ENCODE peak calls at places on chromosomes 11 and 22, in five cellular contexts. Z, U, V, K and L are unnamed samples.

GRCh38 chr11:64262271-64263002 is 11.1 kb downstream of the PLCB3 start:
- DNase-seq in Z (no peak), U (no peak), V (no peak), K (no peak), L (no peak)

GRCh38 chr11:11265994-11266606 is 87.0 kb downstream of the CSNK2A3 start:
- DNase-seq in Z (peak), U (peak), V (peak), K (no peak), L (no peak)

GRCh38 chr11:118615282-118615979 is 8.0 kb downstream of the PHLDB1 start:
- DNase-seq in Z (no peak), U (no peak), V (no peak), K (no peak), L (no peak)

GRCh38 chr11:129115652-129116585 is 76.2 kb downstream of the ARHGAP32 start:
- DNase-seq in Z (no peak), U (peak), V (no peak), K (no peak), L (no peak)

GRCh38 chr22:21866821-21867527 is 471 bp downstream of the MAPK1 start:
- DNase-seq in Z (no peak), U (no peak), V (no peak), K (no peak), L (no peak)

GRCh38 chr11:131897976-131898375 is 527.6 kb downstream of the NTM start:
- DNase-seq in Z (no peak), U (no peak), V (no peak), K (no peak), L (no peak)

GRCh38 chr11:15109602-15110001 is 5.1 kb upstream of the INSC start:
- DNase-seq in Z (no peak), U (no peak), V (no peak), K (no peak), L (no peak)

GRCh38 chr11:46555269-46556054 is 38.4 kb downstream of the AMBRA1 start:
- DNase-seq in Z (no peak), U (no peak), V (no peak), K (no peak), L (no peak)

GRCh38 chr11:133953999-133954398 is 2.8 kb downstream of the IGSF9B start:
- DNase-seq in Z (no peak), U (no peak), V (no peak), K (no peak), L (no peak)

GRCh38 chr11:96054870-96055705 is 131.2 kb upstream of the MTMR2 start:
- DNase-seq in Z (peak), U (peak), V (no peak), K (no peak), L (no peak)

GRCh38 chr11:72808415-72808814 is 5.8 kb upstream of the ATG16L2 start:
- DNase-seq in Z (no peak), U (no peak), V (no peak), K (no peak), L (no peak)

GRCh38 chr11:64095949-64096348 is 60.2 kb downstream of the FLRT1 start:
- DNase-seq in Z (no peak), U (no peak), V (no peak), K (no peak), L (no peak)

GRCh38 chr11:69860796-69861445 is 41.7 kb upstream of the FGF3 start:
- DNase-seq in Z (no peak), U (no peak), V (no peak), K (no peak), L (no peak)

GRCh38 chr22:45324186-45324775 is 14.5 kb downstream of the FAM118A start:
- DNase-seq in Z (no peak), U (peak), V (no peak), K (no peak), L (no peak)

GRCh38 chr11:111522426-111522825 is 7.8 kb downstream of the HOATZ start:
- DNase-seq in Z (no peak), U (no peak), V (no peak), K (no peak), L (no peak)

GRCh38 chr11:71120346-71120963 is 131.9 kb downstream of the SHANK2 start:
- DNase-seq in Z (peak), U (peak), V (no peak), K (no peak), L (no peak)

GRCh38 chr11:23990346-23990745 is 506.5 kb upstream of the LUZP2 start:
- DNase-seq in Z (no peak), U (peak), V (no peak), K (no peak), L (no peak)

GRCh38 chr11:18225906-18226305 is 10.7 kb downstream of the SAA4 start:
- DNase-seq in Z (no peak), U (no peak), V (no peak), K (no peak), L (no peak)

GRCh38 chr11:112719736-112720525 is 241.3 kb upstream of the NCAM1 start:
- DNase-seq in Z (no peak), U (peak), V (no peak), K (no peak), L (no peak)

GRCh38 chr11:112382561-112382960 is 121.9 kb upstream of the PLET1 start:
- DNase-seq in Z (no peak), U (no peak), V (no peak), K (no peak), L (no peak)